ENCODE peak calls at places on chromosomes 16 and 17, in eight cellular contexts. B is activated B cell treated with CpG ODN at 0.5 μM for 24 hours; J is Right ventricle myocardium superior; S is CD4-positive, CD25-positive, alpha-beta regulatory T cell; G is left ventricle myocardium superior; K is activated naive CD8-positive, alpha-beta T cell treated with anti-CD3 and anti-CD28 coated beads, Interleukin-2, amount 10 ng/mL, durations not matched to agents 7 days and 5 days; O is left cardiac atrium; H is thoracic aorta. L is an unnamed sample.

GRCh38 chr17:40309031-40309937 is at the start of gene RARA:
- ATAC-seq in O (peak), S (no peak), G (peak), K (peak), J (peak), B (peak), H (no peak), L (peak)

GRCh38 chr17:73834684-73835343 is 190.6 kb upstream of the SDK2 start:
- ATAC-seq in B (no peak), K (no peak), J (no peak), H (no peak), O (no peak), G (no peak), S (no peak), L (no peak)

GRCh38 chr17:3818786-3819185 is 17.8 kb upstream of the ITGAE start:
- ATAC-seq in B (peak), O (peak), K (no peak), G (peak), H (no peak), S (no peak), J (no peak), L (no peak)

GRCh38 chr17:63150466-63150865 is 184.4 kb downstream of the TANC2 start:
- ATAC-seq in B (no peak), H (no peak), J (no peak), G (no peak), S (no peak), O (no peak), K (no peak), L (no peak)

GRCh38 chr17:21374455-21375161 is 1.5 kb upstream of the KCNJ12 start:
- ATAC-seq in K (no peak), H (no peak), S (no peak), O (no peak), B (no peak), G (no peak), J (no peak), L (no peak)

GRCh38 chr16:81465375-81465943 is 20.9 kb downstream of the CMIP start:
- ATAC-seq in J (no peak), S (no peak), O (no peak), B (no peak), K (no peak), H (no peak), G (no peak), L (no peak)

GRCh38 chr17:21359483-21359840 is 16.7 kb upstream of the KCNJ12 start:
- ATAC-seq in G (no peak), H (no peak), K (no peak), S (no peak), O (no peak), J (peak), B (no peak), L (no peak)

GRCh38 chr17:79237448-79238053 is 162.9 kb downstream of the ENGASE start:
- ATAC-seq in J (no peak), K (no peak), G (no peak), B (no peak), H (no peak), O (no peak), S (no peak), L (no peak)

GRCh38 chr16:2584742-2585650 is 47.2 kb downstream of the PDPK1 start:
- ATAC-seq in G (peak), J (peak), B (no peak), O (peak), H (no peak), S (no peak), K (no peak), L (no peak)

GRCh38 chr16:54487933-54488332 is 201.3 kb upstream of the IRX3 start:
- ATAC-seq in H (no peak), J (peak), B (no peak), O (peak), K (no peak), S (no peak), G (peak), L (no peak)

GRCh38 chr17:60325730-60326524 is 66.0 kb downstream of the USP32 start:
- ATAC-seq in O (no peak), K (no peak), B (no peak), S (no peak), H (no peak), J (no peak), G (no peak), L (no peak)

L was measured in gastroesophageal sphincter.